ENCODE peak calls at places on chromosome 18, in seven cellular contexts. One of them, this sample, is unnamed.

GRCh38 chr18:48137354-48138208 is 207.1 kb upstream of the SMAD2 start:
- DNase-seq in ovary: peak
- DNase-seq in right lobe of liver: no peak
- DNase-seq in A549: no peak
- DNase-seq in GM12891: no peak
- DNase-seq in prostate gland: no peak
- DNase-seq in IMR-90: no peak
- DNase-seq in this sample: no peak

GRCh38 chr18:48833701-48834394 is 116.9 kb downstream of the SMAD7 start:
- DNase-seq in A549: no peak
- DNase-seq in prostate gland: no peak
- DNase-seq in right lobe of liver: no peak
- DNase-seq in IMR-90: peak
- DNase-seq in GM12891: peak
- DNase-seq in ovary: no peak
- DNase-seq in this sample: no peak

GRCh38 chr18:4035521-4035920 is 419.6 kb downstream of the DLGAP1 start:
- DNase-seq in ovary: no peak
- DNase-seq in A549: no peak
- DNase-seq in right lobe of liver: no peak
- DNase-seq in GM12891: no peak
- DNase-seq in IMR-90: no peak
- DNase-seq in prostate gland: no peak
- DNase-seq in this sample: no peak

GRCh38 chr18:2908946-2909335 is 62.1 kb downstream of the EMILIN2 start:
- DNase-seq in prostate gland: no peak
- DNase-seq in A549: no peak
- DNase-seq in IMR-90: no peak
- DNase-seq in ovary: no peak
- DNase-seq in GM12891: no peak
- DNase-seq in right lobe of liver: no peak
- DNase-seq in this sample: peak

GRCh38 chr18:68104036-68104435 is 587.5 kb upstream of the DSEL start:
- DNase-seq in prostate gland: no peak
- DNase-seq in right lobe of liver: no peak
- DNase-seq in ovary: no peak
- DNase-seq in A549: no peak
- DNase-seq in IMR-90: no peak
- DNase-seq in GM12891: no peak
- DNase-seq in this sample: no peak

GRCh38 chr18:3620146-3621119 is 170.5 kb downstream of the TGIF1 start:
- DNase-seq in right lobe of liver: no peak
- DNase-seq in GM12891: no peak
- DNase-seq in A549: no peak
- DNase-seq in ovary: no peak
- DNase-seq in IMR-90: no peak
- DNase-seq in prostate gland: no peak
- DNase-seq in this sample: no peak

GRCh38 chr18:68865503-68865902 is 67.6 kb downstream of the CCDC102B start:
- DNase-seq in ovary: no peak
- DNase-seq in IMR-90: no peak
- DNase-seq in right lobe of liver: no peak
- DNase-seq in prostate gland: no peak
- DNase-seq in A549: no peak
- DNase-seq in GM12891: no peak
- DNase-seq in this sample: no peak

GRCh38 chr18:46759885-46760284 is 3.0 kb upstream of the ST8SIA5 start:
- DNase-seq in ovary: no peak
- DNase-seq in A549: no peak
- DNase-seq in IMR-90: no peak
- DNase-seq in right lobe of liver: no peak
- DNase-seq in prostate gland: no peak
- DNase-seq in GM12891: no peak
- DNase-seq in this sample: no peak

GRCh38 chr18:2406544-2406943 is 164.8 kb downstream of the METTL4 start:
- DNase-seq in prostate gland: no peak
- DNase-seq in GM12891: no peak
- DNase-seq in A549: no peak
- DNase-seq in right lobe of liver: no peak
- DNase-seq in IMR-90: peak
- DNase-seq in ovary: no peak
- DNase-seq in this sample: no peak

GRCh38 chr18:75727479-75727878 is 300.0 kb upstream of the SMIM21 start:
- DNase-seq in right lobe of liver: no peak
- DNase-seq in A549: peak
- DNase-seq in IMR-90: peak
- DNase-seq in prostate gland: no peak
- DNase-seq in ovary: peak
- DNase-seq in GM12891: peak
- DNase-seq in this sample: peak

GRCh38 chr18:78169487-78169886 is 810.1 kb upstream of the SALL3 start:
- DNase-seq in prostate gland: no peak
- DNase-seq in GM12891: no peak
- DNase-seq in A549: no peak
- DNase-seq in ovary: no peak
- DNase-seq in right lobe of liver: no peak
- DNase-seq in IMR-90: no peak
- DNase-seq in this sample: no peak
- TF ChIP-seq POLR2A in prostate gland: no peak
- TF ChIP-seq POLR2A in GM12891: no peak
- TF ChIP-seq POLR2A in A549: no peak
- TF ChIP-seq POLR2A in ovary: no peak
- TF ChIP-seq POLR2A in right lobe of liver: no peak
- TF ChIP-seq POLR2A in IMR-90: no peak
- TF ChIP-seq POLR2A in this sample: no peak

DNA sequence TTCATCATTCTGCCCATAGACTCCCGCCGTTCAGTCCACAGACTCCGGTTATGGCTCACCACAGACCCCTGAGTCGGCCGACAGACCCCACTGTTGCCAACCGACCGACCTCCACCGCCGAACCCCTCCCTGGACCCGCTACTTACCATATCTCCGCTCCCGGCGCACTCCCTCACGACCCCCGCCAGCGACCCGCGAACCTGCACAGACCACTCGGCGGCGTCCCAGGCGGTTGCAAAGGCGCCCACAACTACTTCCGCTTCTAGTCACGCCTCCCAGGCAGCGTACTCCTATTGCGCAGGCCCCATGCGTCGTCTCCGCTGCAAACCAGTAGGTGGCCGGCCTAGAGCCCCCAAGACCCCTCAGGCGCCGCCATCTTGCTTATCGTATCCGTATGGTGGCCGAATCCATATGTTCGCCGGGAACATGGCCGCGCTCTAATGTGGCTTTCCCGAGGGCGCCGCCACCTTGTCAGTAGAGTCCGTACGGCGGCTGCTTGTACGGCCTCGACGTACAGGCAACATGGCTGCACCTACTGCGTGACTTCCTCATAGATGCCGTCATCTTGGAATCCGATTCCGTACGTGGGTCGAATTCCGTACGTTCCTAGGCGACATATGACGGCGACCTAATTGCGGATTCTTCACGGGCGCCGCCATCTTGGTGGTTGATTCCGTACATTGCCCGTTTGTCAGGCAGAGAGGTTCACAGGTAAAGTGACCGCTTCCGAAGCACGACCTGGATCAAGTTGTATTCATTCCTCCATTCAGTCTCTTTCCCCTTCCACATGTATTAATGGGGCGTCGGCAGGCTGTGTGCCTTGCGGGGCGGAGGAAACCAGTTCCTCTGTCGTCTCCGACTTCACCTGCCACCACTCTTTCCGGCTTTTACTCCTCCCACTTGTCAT is at the start of gene CXXC1:
- DNase-seq in IMR-90: peak
- DNase-seq in GM12891: peak
- DNase-seq in right lobe of liver: peak
- DNase-seq in ovary: peak
- DNase-seq in prostate gland: peak
- DNase-seq in A549: peak
- DNase-seq in this sample: peak
- TF ChIP-seq POLR2A in IMR-90: no peak
- TF ChIP-seq POLR2A in GM12891: peak
- TF ChIP-seq POLR2A in right lobe of liver: peak
- TF ChIP-seq POLR2A in ovary: no peak
- TF ChIP-seq POLR2A in prostate gland: peak
- TF ChIP-seq POLR2A in A549: peak
- TF ChIP-seq POLR2A in this sample: no peak

GRCh38 chr18:56083097-56083865 is 495.3 kb upstream of the TCF4 start:
- DNase-seq in IMR-90: peak
- DNase-seq in prostate gland: no peak
- DNase-seq in A549: no peak
- DNase-seq in ovary: peak
- DNase-seq in GM12891: no peak
- DNase-seq in right lobe of liver: peak
- DNase-seq in this sample: peak
- TF ChIP-seq POLR2A in IMR-90: no peak
- TF ChIP-seq POLR2A in prostate gland: no peak
- TF ChIP-seq POLR2A in A549: no peak
- TF ChIP-seq POLR2A in ovary: no peak
- TF ChIP-seq POLR2A in GM12891: no peak
- TF ChIP-seq POLR2A in right lobe of liver: no peak
- TF ChIP-seq POLR2A in this sample: no peak

GRCh38 chr18:13658444-13659204 is 67.7 kb downstream of the FAM210A start:
- DNase-seq in ovary: no peak
- DNase-seq in prostate gland: no peak
- DNase-seq in A549: no peak
- DNase-seq in GM12891: no peak
- DNase-seq in IMR-90: no peak
- DNase-seq in right lobe of liver: no peak
- DNase-seq in this sample: no peak
- TF ChIP-seq POLR2A in ovary: no peak
- TF ChIP-seq POLR2A in prostate gland: no peak
- TF ChIP-seq POLR2A in A549: no peak
- TF ChIP-seq POLR2A in GM12891: no peak
- TF ChIP-seq POLR2A in IMR-90: no peak
- TF ChIP-seq POLR2A in right lobe of liver: no peak
- TF ChIP-seq POLR2A in this sample: no peak

GRCh38 chr18:79402977-79403722 is 7.4 kb downstream of the NFATC1 start:
- DNase-seq in right lobe of liver: peak
- DNase-seq in prostate gland: peak
- DNase-seq in A549: no peak
- DNase-seq in ovary: peak
- DNase-seq in GM12891: no peak
- DNase-seq in IMR-90: no peak
- DNase-seq in this sample: peak
- TF ChIP-seq POLR2A in right lobe of liver: no peak
- TF ChIP-seq POLR2A in prostate gland: no peak
- TF ChIP-seq POLR2A in A549: no peak
- TF ChIP-seq POLR2A in ovary: no peak
- TF ChIP-seq POLR2A in GM12891: no peak
- TF ChIP-seq POLR2A in IMR-90: no peak
- TF ChIP-seq POLR2A in this sample: no peak

GRCh38 chr18:74598350-74599001 is 806 bp downstream of the ZNF407 start:
- DNase-seq in GM12891: peak
- DNase-seq in right lobe of liver: peak
- DNase-seq in ovary: no peak
- DNase-seq in prostate gland: peak
- DNase-seq in IMR-90: peak
- DNase-seq in A549: peak
- DNase-seq in this sample: peak

GRCh38 chr18:74595425-74595824 is 2.2 kb upstream of the ZNF407 start:
- DNase-seq in A549: no peak
- DNase-seq in IMR-90: no peak
- DNase-seq in ovary: no peak
- DNase-seq in right lobe of liver: no peak
- DNase-seq in GM12891: no peak
- DNase-seq in prostate gland: no peak
- DNase-seq in this sample: no peak

GRCh38 chr18:74596959-74597661 is 560 bp upstream of the ZNF407 start:
- DNase-seq in ovary: peak
- DNase-seq in GM12891: peak
- DNase-seq in right lobe of liver: peak
- DNase-seq in IMR-90: peak
- DNase-seq in A549: peak
- DNase-seq in prostate gland: peak
- DNase-seq in this sample: peak

DNA sequence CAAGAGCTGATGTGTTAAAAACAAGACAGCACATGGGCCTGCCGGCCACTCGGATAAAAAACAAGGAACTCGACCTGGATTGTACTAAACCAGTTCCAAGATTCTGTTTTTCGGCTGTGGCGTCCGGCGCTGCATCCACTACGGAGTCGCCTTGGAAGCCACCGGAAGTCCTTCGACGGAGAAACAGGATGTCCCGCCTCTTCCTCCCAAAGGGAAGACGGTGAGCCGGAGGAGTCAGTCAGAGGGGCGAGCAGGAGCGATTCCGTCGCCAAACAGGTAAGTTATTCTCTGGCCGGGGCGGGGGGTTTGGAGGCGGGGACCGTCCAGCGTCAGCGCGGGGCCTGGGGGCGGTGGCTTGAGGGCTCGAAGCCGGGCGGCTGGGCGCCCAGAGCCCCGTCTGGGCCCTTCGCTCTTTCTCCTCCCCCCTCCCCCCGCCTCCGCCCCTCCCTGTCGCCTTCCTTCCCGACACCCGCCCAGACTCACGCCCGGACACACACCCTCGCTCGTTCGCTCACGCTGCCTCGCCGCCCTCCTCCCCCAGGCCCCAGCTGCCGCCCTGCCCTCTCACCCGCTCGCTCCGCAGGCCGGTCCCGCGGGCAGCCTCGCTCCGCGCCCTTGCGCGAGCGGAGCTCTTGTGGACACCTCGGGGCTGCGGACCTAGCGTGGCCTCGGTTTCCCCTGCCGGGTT is at the start of gene ZNF407:
- DNase-seq in A549: peak
- DNase-seq in right lobe of liver: peak
- DNase-seq in GM12891: peak
- DNase-seq in prostate gland: peak
- DNase-seq in ovary: peak
- DNase-seq in IMR-90: peak
- DNase-seq in this sample: peak
- TF ChIP-seq POLR2A in A549: no peak
- TF ChIP-seq POLR2A in right lobe of liver: peak
- TF ChIP-seq POLR2A in GM12891: peak
- TF ChIP-seq POLR2A in prostate gland: no peak
- TF ChIP-seq POLR2A in ovary: peak
- TF ChIP-seq POLR2A in IMR-90: peak
- TF ChIP-seq POLR2A in this sample: no peak

GRCh38 chr18:22609642-22610041 is 191.9 kb upstream of the CTAGE1 start:
- DNase-seq in IMR-90: peak
- DNase-seq in A549: peak
- DNase-seq in ovary: peak
- DNase-seq in GM12891: no peak
- DNase-seq in prostate gland: no peak
- DNase-seq in right lobe of liver: peak
- DNase-seq in this sample: no peak
- TF ChIP-seq POLR2A in IMR-90: no peak
- TF ChIP-seq POLR2A in A549: no peak
- TF ChIP-seq POLR2A in ovary: no peak
- TF ChIP-seq POLR2A in GM12891: no peak
- TF ChIP-seq POLR2A in prostate gland: no peak
- TF ChIP-seq POLR2A in right lobe of liver: no peak
- TF ChIP-seq POLR2A in this sample: no peak